ENCODE peak calls at places on chromosomes 7 and 10, in four cellular contexts. A is GM12878, U is HepG2, L is K562. H is an unnamed sample.
A peak's percentile ranks its signal among the peaks of the same experiment; 100 is the strongest.

GRCh38 chr7:277228-277627 is 12.7 kb upstream of the FOXL3 start:
- DNase-seq in A (no peak), U (no peak), L (no peak), H (no peak)

GRCh38 chr10:120505056-120505455 is 48.0 kb downstream of the PLPP4 start:
- DNase-seq in A (no peak), U (no peak), L (no peak), H (no peak)

GRCh38 chr7:151808296-151809155 is 68.4 kb downstream of the PRKAG2 start:
- DNase-seq in A (no peak), U (peak; percentile 66), L (no peak), H (no peak)

GRCh38 chr7:131148258-131148657 is 179.4 kb upstream of the MKLN1 start:
- DNase-seq in A (no peak), U (no peak), L (no peak), H (no peak)

GRCh38 chr10:85916999-85917573 is 449.5 kb downstream of the GRID1 start:
- DNase-seq in A (no peak), U (no peak), L (no peak), H (no peak)

GRCh38 chr7:18896343-18896975 is 221.0 kb downstream of the TWIST1 start:
- DNase-seq in A (no peak), U (no peak), L (no peak), H (no peak)

GRCh38 chr7:55468495-55468894 is 103.4 kb downstream of the LANCL2 start:
- DNase-seq in A (no peak), U (no peak), L (no peak), H (no peak)

GRCh38 chr7:49643321-49643720 is 130.1 kb upstream of the VWC2 start:
- DNase-seq in A (no peak), U (no peak), L (no peak), H (no peak)

GRCh38 chr7:120658516-120658915 is 199.4 kb downstream of the TSPAN12 start:
- DNase-seq in A (no peak), U (no peak), L (no peak), H (no peak)

GRCh38 chr10:127216786-127217185 is 20.4 kb upstream of the INSYN2A start:
- DNase-seq in A (no peak), U (no peak), L (no peak), H (no peak)

GRCh38 chr10:90906596-90906995 is 14.3 kb downstream of the ANKRD1 start:
- DNase-seq in A (no peak), U (no peak), L (no peak), H (no peak)

GRCh38 chr10:90905925-90906324 is 15.0 kb downstream of the ANKRD1 start:
- DNase-seq in A (no peak), U (no peak), L (no peak), H (no peak)
- TF ChIP-seq CBX5 in A (no peak), U (no peak), L (no peak), H (no peak)

DNA sequence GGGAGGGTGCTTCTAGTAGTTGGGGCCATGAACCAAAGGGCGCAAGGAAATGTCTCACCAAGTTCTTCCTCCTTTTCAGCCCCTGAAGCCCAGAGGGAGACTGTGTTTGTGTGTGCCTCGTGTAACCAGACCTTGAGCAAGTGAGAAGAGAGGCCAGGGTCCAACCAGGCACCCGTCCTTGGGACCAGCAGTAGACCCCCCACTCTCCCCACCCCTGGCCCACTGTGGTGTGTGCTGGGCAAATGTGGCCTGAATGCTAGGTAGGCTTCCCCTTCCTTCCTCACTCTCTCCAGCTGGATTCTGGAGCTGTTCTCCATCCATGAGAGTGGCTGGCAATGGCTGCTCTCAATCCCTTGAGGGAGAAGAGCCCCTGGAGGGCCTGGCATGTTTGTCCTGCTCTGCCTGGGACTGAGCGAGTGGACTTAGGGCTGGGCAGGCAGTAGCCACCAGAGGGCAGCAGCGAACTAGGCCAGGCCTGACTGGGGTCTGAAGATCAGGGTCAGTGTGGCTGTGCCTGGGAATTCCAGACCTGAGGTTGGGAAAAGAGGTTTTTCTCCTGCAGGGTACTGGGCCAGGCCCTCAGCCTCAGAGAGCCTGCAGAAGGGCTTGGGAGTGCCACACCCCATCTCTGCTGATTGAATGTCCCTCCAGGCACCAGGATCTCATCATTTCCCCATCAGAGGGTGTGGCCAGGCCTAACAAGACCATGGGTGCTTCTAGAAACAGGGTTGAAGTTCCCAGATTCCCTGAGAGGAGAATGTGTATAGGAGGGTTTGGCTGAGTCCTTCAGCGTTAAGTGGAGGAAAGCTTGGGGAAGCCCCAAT is 12.4 kb downstream of the SFRP5 start:
- DNase-seq in A (no peak), U (peak; percentile 79), L (peak; percentile 60), H (peak; percentile 95)
- TF ChIP-seq CBX5 in A (no peak), U (no peak), L (no peak), H (no peak)

DNA sequence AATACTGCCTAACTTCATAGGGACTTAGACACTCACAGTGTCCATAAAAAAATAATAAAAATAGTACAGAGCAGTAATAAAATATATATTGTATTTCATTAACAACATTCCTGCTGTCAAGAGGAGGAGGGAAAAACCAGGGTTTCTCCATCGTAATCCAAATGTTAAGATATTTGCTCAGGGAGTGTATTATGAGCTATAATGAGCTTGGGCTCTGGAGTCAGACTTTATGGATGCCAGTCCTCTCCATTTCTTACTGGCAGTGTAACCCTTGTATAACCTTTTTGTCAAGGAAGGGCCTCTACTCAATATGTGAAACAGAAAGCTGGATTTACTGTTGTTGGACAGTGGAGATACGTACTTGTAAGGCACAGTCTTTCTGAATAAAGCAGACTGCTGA is 56.3 kb downstream of the ZNF277 start:
- DNase-seq in A (no peak), U (no peak), L (no peak), H (no peak)
- TF ChIP-seq CBX5 in A (no peak), U (no peak), L (no peak), H (no peak)

GRCh38 chr7:38463277-38464224 is 167.6 kb downstream of the AMPH start:
- DNase-seq in A (peak; percentile 61), U (no peak), L (no peak), H (no peak)
- TF ChIP-seq CBX5 in A (no peak), U (no peak), L (no peak), H (no peak)

DNA sequence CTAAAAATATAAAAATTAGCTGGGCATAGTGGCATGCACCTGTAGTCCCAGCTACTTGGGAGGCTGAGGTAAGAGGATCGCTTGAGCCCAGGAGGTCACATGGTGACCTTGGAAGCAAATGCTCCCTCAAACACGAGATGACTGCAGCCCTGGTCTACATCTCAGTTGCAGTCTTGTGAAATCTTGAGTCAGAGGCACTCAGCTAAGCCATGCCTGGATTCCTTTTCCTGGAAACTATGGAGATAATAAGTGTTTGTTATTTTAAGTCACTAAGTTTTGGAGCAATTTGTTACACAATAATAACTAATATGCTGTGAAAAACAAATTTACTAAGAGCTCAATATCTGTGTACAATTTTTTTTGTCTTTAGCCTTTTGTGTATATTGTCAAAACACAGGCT is 284.3 kb upstream of the KAT6B start:
- DNase-seq in A (no peak), U (no peak), L (no peak), H (no peak)
- TF ChIP-seq CBX5 in A (no peak), U (no peak), L (no peak), H (no peak)

GRCh38 chr7:135938563-135938962 is 38.6 kb downstream of the MTPN start:
- DNase-seq in A (no peak), U (no peak), L (no peak), H (no peak)

GRCh38 chr7:135938086-135938485 is 39.1 kb downstream of the MTPN start:
- DNase-seq in A (no peak), U (no peak), L (peak; percentile 38), H (no peak)

GRCh38 chr7:135939268-135939667 is 37.9 kb downstream of the MTPN start:
- DNase-seq in A (no peak), U (no peak), L (peak; percentile 88), H (no peak)

GRCh38 chr7:135934651-135935050 is 42.5 kb downstream of the MTPN start:
- DNase-seq in A (no peak), U (no peak), L (no peak), H (no peak)

GRCh38 chr7:135936497-135937217 is 40.5 kb downstream of the MTPN start:
- DNase-seq in A (no peak), U (no peak), L (no peak), H (no peak)
- TF ChIP-seq CBX5 in A (no peak), U (no peak), L (no peak), H (no peak)

GRCh38 chr10:131764929-131765328 is 135.9 kb upstream of the PPP2R2D start:
- DNase-seq in A (no peak), U (no peak), L (no peak), H (no peak)
- TF ChIP-seq CBX5 in A (no peak), U (no peak), L (no peak), H (no peak)

GRCh38 chr10:111725035-111725434 is 458.5 kb downstream of the GPAM start:
- DNase-seq in A (no peak), U (no peak), L (no peak), H (no peak)
- TF ChIP-seq CBX5 in A (no peak), U (no peak), L (no peak), H (no peak)

GRCh38 chr10:51137741-51138529 is 63.6 kb downstream of the PRKG1 start:
- DNase-seq in A (no peak), U (no peak), L (no peak), H (no peak)
- TF ChIP-seq CBX5 in A (no peak), U (no peak), L (no peak), H (no peak)

GRCh38 chr10:5991708-5992107 is 14.4 kb upstream of the IL15RA start:
- DNase-seq in A (no peak), U (no peak), L (no peak), H (no peak)

GRCh38 chr10:5999440-6000165 is 22.3 kb upstream of the IL15RA start:
- DNase-seq in A (no peak), U (no peak), L (no peak), H (peak; percentile 44)

GRCh38 chr10:5992398-5992797 is 15.1 kb upstream of the IL15RA start:
- DNase-seq in A (no peak), U (no peak), L (no peak), H (no peak)

GRCh38 chr10:5996696-5997095 is 19.4 kb upstream of the IL15RA start:
- DNase-seq in A (no peak), U (no peak), L (no peak), H (peak; percentile 32)
- TF ChIP-seq CBX5 in A (no peak), U (no peak), L (no peak), H (no peak)